ENCODE peak calls at places on chromosomes 16 and 17, in four cellular contexts. One of them, this sample, is unnamed.

GRCh38 chr16:72091217-72091616 is 2.2 kb downstream of the TXNL4B start:
- DNase-seq in HepG2: peak
- DNase-seq in K562: no peak
- DNase-seq in GM12878: no peak
- DNase-seq in this sample: no peak

GRCh38 chr17:75927286-75927922 is 13.4 kb downstream of the FBF1 start:
- DNase-seq in K562: peak
- DNase-seq in GM12878: no peak
- DNase-seq in HepG2: peak
- DNase-seq in this sample: peak

GRCh38 chr16:17173134-17173729 is 297.5 kb downstream of the XYLT1 start:
- DNase-seq in GM12878: no peak
- DNase-seq in K562: no peak
- DNase-seq in HepG2: peak
- DNase-seq in this sample: no peak

GRCh38 chr16:28304214-28304613 is 11.9 kb downstream of the SBK1 start:
- DNase-seq in K562: peak
- DNase-seq in HepG2: peak
- DNase-seq in GM12878: no peak
- DNase-seq in this sample: no peak

GRCh38 chr17:51355314-51356083 is 95.2 kb downstream of the UTP18 start:
- DNase-seq in GM12878: no peak
- DNase-seq in K562: no peak
- DNase-seq in HepG2: no peak
- DNase-seq in this sample: no peak

GRCh38 chr17:7750321-7750821 is 32.8 kb downstream of the DNAH2 start:
- DNase-seq in HepG2: no peak
- DNase-seq in K562: no peak
- DNase-seq in GM12878: no peak
- DNase-seq in this sample: no peak

GRCh38 chr16:14179116-14179515 is 108.0 kb downstream of the MRTFB start:
- DNase-seq in K562: no peak
- DNase-seq in GM12878: no peak
- DNase-seq in HepG2: no peak
- DNase-seq in this sample: no peak

GRCh38 chr16:73054732-73055481 is 7.0 kb upstream of the ZFHX3 start:
- DNase-seq in HepG2: peak
- DNase-seq in K562: no peak
- DNase-seq in GM12878: no peak
- DNase-seq in this sample: no peak

GRCh38 chr17:75404223-75404738 is 1.2 kb downstream of the GRB2 start:
- DNase-seq in HepG2: peak
- DNase-seq in GM12878: no peak
- DNase-seq in K562: peak
- DNase-seq in this sample: peak

GRCh38 chr17:2002767-2003329 is 22.3 kb downstream of the RTN4RL1 start:
- DNase-seq in HepG2: no peak
- DNase-seq in K562: no peak
- DNase-seq in GM12878: no peak
- DNase-seq in this sample: no peak

GRCh38 chr17:72185571-72185970 is 64.8 kb downstream of the SOX9 start:
- DNase-seq in K562: no peak
- DNase-seq in HepG2: no peak
- DNase-seq in GM12878: no peak
- DNase-seq in this sample: no peak

GRCh38 chr17:55794681-55795080 is 43.8 kb downstream of the PCTP start:
- DNase-seq in K562: no peak
- DNase-seq in HepG2: no peak
- DNase-seq in GM12878: no peak
- DNase-seq in this sample: no peak

GRCh38 chr16:3498988-3499387 is 1.8 kb upstream of the CLUAP1 start:
- DNase-seq in HepG2: no peak
- DNase-seq in GM12878: no peak
- DNase-seq in K562: no peak
- DNase-seq in this sample: no peak

GRCh38 chr16:30934827-30935557 is 11.6 kb downstream of the FBXL19 start:
- DNase-seq in GM12878: no peak
- DNase-seq in K562: peak
- DNase-seq in HepG2: peak
- DNase-seq in this sample: no peak

GRCh38 chr17:74245145-74245817 is 28.8 kb upstream of the DNAI2 start:
- DNase-seq in GM12878: no peak
- DNase-seq in HepG2: no peak
- DNase-seq in K562: no peak
- DNase-seq in this sample: no peak

GRCh38 chr17:56185905-56186783 is 32.9 kb downstream of the ANKFN1 start:
- DNase-seq in HepG2: no peak
- DNase-seq in GM12878: no peak
- DNase-seq in K562: no peak
- DNase-seq in this sample: no peak

GRCh38 chr17:43823350-43824084 is 9.4 kb downstream of the MPP3 start:
- DNase-seq in HepG2: no peak
- DNase-seq in GM12878: no peak
- DNase-seq in K562: no peak
- DNase-seq in this sample: no peak

GRCh38 chr16:77323695-77324094 is 111.1 kb downstream of the ADAMTS18 start:
- DNase-seq in K562: no peak
- DNase-seq in GM12878: no peak
- DNase-seq in HepG2: no peak
- DNase-seq in this sample: no peak

GRCh38 chr16:13110124-13110796 is 208.9 kb downstream of the SHISA9 start:
- DNase-seq in GM12878: no peak
- DNase-seq in HepG2: peak
- DNase-seq in K562: no peak
- DNase-seq in this sample: no peak

GRCh38 chr17:9200197-9200662 is 178.9 kb downstream of the NTN1 start:
- DNase-seq in GM12878: no peak
- DNase-seq in HepG2: no peak
- DNase-seq in K562: no peak
- DNase-seq in this sample: no peak

GRCh38 chr17:2822358-2822757 is 26.1 kb downstream of the RAP1GAP2 start:
- DNase-seq in GM12878: no peak
- DNase-seq in HepG2: no peak
- DNase-seq in K562: no peak
- DNase-seq in this sample: no peak

GRCh38 chr16:23502466-23502865 is 7.8 kb downstream of the GGA2 start:
- DNase-seq in GM12878: no peak
- DNase-seq in HepG2: no peak
- DNase-seq in K562: no peak
- DNase-seq in this sample: no peak

GRCh38 chr17:61904094-61904710 is 23.6 kb downstream of the INTS2 start:
- DNase-seq in K562: no peak
- DNase-seq in HepG2: no peak
- DNase-seq in GM12878: peak
- DNase-seq in this sample: no peak

GRCh38 chr17:55053855-55054254 is 85.3 kb downstream of the STXBP4 start:
- DNase-seq in GM12878: no peak
- DNase-seq in K562: no peak
- DNase-seq in HepG2: no peak
- DNase-seq in this sample: no peak

GRCh38 chr17:82332669-82333278 is 792 bp downstream of the SECTM1 start:
- DNase-seq in K562: peak
- DNase-seq in HepG2: no peak
- DNase-seq in GM12878: no peak
- DNase-seq in this sample: peak

GRCh38 chr16:88759245-88759975 is 25.6 kb downstream of the PIEZO1 start:
- DNase-seq in HepG2: peak
- DNase-seq in K562: peak
- DNase-seq in GM12878: no peak
- DNase-seq in this sample: no peak

GRCh38 chr16:79190542-79190941 is 410.0 kb downstream of the MAF start:
- DNase-seq in GM12878: no peak
- DNase-seq in HepG2: no peak
- DNase-seq in K562: no peak
- DNase-seq in this sample: no peak

GRCh38 chr17:12402963-12403622 is 262.6 kb upstream of the MYOCD start:
- DNase-seq in GM12878: no peak
- DNase-seq in HepG2: no peak
- DNase-seq in K562: no peak
- DNase-seq in this sample: no peak

GRCh38 chr17:50668025-50668837 is 33.5 kb downstream of the ABCC3 start:
- DNase-seq in HepG2: no peak
- DNase-seq in K562: no peak
- DNase-seq in GM12878: no peak
- DNase-seq in this sample: no peak

GRCh38 chr16:88569614-88569984 is 604 bp upstream of the ZC3H18 start:
- DNase-seq in K562: peak
- DNase-seq in HepG2: peak
- DNase-seq in GM12878: no peak
- DNase-seq in this sample: no peak

GRCh38 chr17:34561328-34561727 is 18.1 kb upstream of the TMEM132E start:
- DNase-seq in K562: no peak
- DNase-seq in HepG2: no peak
- DNase-seq in GM12878: no peak
- DNase-seq in this sample: no peak

GRCh38 chr16:14077918-14078317 is 6.8 kb downstream of the MRTFB start:
- DNase-seq in K562: peak
- DNase-seq in HepG2: no peak
- DNase-seq in GM12878: no peak
- DNase-seq in this sample: no peak

GRCh38 chr16:19008245-19008644 is 24.5 kb downstream of the TMC7 start:
- DNase-seq in HepG2: peak
- DNase-seq in GM12878: no peak
- DNase-seq in K562: no peak
- DNase-seq in this sample: no peak

GRCh38 chr17:77869041-77869595 is 89.4 kb upstream of the TNRC6C start:
- DNase-seq in GM12878: no peak
- DNase-seq in HepG2: no peak
- DNase-seq in K562: no peak
- DNase-seq in this sample: no peak
- TF ChIP-seq CEBPB in GM12878: no peak
- TF ChIP-seq CEBPB in HepG2: no peak
- TF ChIP-seq CEBPB in K562: no peak
- TF ChIP-seq CEBPB in this sample: no peak

GRCh38 chr16:10080031-10080772 is 102.0 kb downstream of the GRIN2A start:
- DNase-seq in GM12878: no peak
- DNase-seq in HepG2: no peak
- DNase-seq in K562: no peak
- DNase-seq in this sample: peak
- TF ChIP-seq ZBTB33 in GM12878: no peak
- TF ChIP-seq ZBTB33 in HepG2: no peak
- TF ChIP-seq ZBTB33 in K562: no peak
- TF ChIP-seq ZBTB33 in this sample: no peak

GRCh38 chr17:18259621-18260331 is 686 bp upstream of the MIEF2 start:
- DNase-seq in GM12878: no peak
- DNase-seq in K562: no peak
- DNase-seq in HepG2: peak
- DNase-seq in this sample: peak
- TF ChIP-seq CEBPB in GM12878: no peak
- TF ChIP-seq CEBPB in K562: no peak
- TF ChIP-seq CEBPB in HepG2: no peak
- TF ChIP-seq CEBPB in this sample: no peak

GRCh38 chr16:78444-79145 is 570 bp downstream of the MPG start:
- DNase-seq in K562: no peak
- DNase-seq in HepG2: no peak
- DNase-seq in GM12878: no peak
- DNase-seq in this sample: no peak
- TF ChIP-seq ZBTB33 in K562: no peak
- TF ChIP-seq ZBTB33 in HepG2: no peak
- TF ChIP-seq ZBTB33 in GM12878: no peak
- TF ChIP-seq ZBTB33 in this sample: no peak

DNA sequence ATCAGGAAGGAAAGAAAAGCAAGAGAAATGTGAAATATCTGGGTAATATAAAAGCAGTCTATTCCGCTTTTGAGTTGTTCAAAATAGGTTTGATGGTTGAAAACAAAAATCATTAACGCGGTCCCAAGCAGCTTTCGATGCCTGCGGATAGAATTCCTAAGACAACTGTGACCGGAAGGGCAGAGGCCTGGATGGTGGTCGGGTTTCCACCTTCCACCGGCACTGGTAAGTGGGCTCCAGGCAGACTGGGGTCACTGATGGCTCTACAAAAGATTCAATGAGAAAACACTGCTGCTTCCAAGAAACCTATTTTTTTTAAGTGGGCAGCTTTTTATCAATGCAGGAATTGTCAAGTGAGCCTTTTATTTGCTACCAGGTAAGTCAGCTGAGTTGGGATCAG is 49.8 kb downstream of the ZCCHC14 start:
- DNase-seq in HepG2: no peak
- DNase-seq in GM12878: no peak
- DNase-seq in K562: no peak
- DNase-seq in this sample: no peak
- TF ChIP-seq CEBPB in HepG2: no peak
- TF ChIP-seq CEBPB in GM12878: no peak
- TF ChIP-seq CEBPB in K562: no peak
- TF ChIP-seq CEBPB in this sample: no peak

GRCh38 chr17:733743-734142 is 1.3 kb downstream of the TLCD3A start:
- DNase-seq in GM12878: no peak
- DNase-seq in HepG2: no peak
- DNase-seq in K562: no peak
- DNase-seq in this sample: no peak

GRCh38 chr17:737561-738113 is 5.2 kb downstream of the TLCD3A start:
- DNase-seq in K562: no peak
- DNase-seq in HepG2: no peak
- DNase-seq in GM12878: no peak
- DNase-seq in this sample: no peak

GRCh38 chr17:728911-729310 is 3.5 kb upstream of the TLCD3A start:
- DNase-seq in K562: no peak
- DNase-seq in GM12878: no peak
- DNase-seq in HepG2: no peak
- DNase-seq in this sample: no peak

GRCh38 chr17:732788-733720 is 658 bp downstream of the TLCD3A start:
- DNase-seq in GM12878: no peak
- DNase-seq in HepG2: no peak
- DNase-seq in K562: no peak
- DNase-seq in this sample: no peak

GRCh38 chr17:731943-732787 is at the start of gene TLCD3A:
- DNase-seq in HepG2: no peak
- DNase-seq in K562: peak
- DNase-seq in GM12878: no peak
- DNase-seq in this sample: no peak
- TF ChIP-seq ZBTB33 in HepG2: no peak
- TF ChIP-seq ZBTB33 in K562: no peak
- TF ChIP-seq ZBTB33 in GM12878: no peak
- TF ChIP-seq ZBTB33 in this sample: no peak

DNA sequence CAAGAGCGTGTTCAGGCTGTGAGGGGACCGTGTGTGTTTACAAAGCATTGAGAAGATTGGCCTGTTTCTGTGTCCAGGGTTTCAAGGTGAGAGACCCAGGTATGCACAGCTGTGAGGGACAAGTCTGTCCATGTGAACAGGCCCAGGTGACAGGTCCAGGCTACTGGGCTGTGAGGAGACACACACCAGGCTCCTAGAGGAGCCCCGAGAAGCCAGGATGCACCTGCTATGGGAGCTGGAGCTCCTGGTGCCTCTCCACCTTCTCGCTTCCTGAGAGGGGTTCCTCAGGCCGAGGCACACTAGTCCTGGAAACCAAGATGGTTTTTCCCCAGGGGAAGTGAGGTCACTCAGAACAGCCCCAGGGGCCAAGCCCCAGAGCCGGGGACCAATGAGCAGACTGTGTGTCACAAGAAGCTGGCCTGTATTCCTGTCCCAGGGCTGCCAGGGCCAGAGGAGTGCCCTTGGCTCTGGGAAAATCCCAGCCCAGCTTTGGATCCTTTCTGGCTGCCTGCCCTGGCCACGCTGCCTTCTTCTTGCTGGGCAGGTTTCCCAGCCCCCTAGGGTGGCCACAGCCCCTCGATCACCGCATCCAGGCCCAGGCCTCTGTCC is 153.4 kb upstream of the PLCG2 start:
- DNase-seq in GM12878: no peak
- DNase-seq in K562: peak
- DNase-seq in HepG2: no peak
- DNase-seq in this sample: no peak
- TF ChIP-seq CEBPB in GM12878: no peak
- TF ChIP-seq CEBPB in K562: no peak
- TF ChIP-seq CEBPB in HepG2: no peak
- TF ChIP-seq CEBPB in this sample: no peak